ENCODE peak calls at places on chromosomes 5 and 9, in ten cellular contexts. One of them, this sample, is unnamed.

GRCh38 chr5:134436523-134437339 is 25.1 kb upstream of the CDKN2AIPNL start:
- DNase-seq in anterior cingulate cortex: peak; percentile 17
- DNase-seq in ACHN: peak; percentile 83
- DNase-seq in heart left ventricle: peak; percentile 79
- DNase-seq in left lobe of liver: peak; percentile 69
- DNase-seq in HAP-1: no peak
- DNase-seq in stimulated activated CD8-positive, alpha-beta memory T cell treated with anti-CD3 and anti-CD28 coated beads, Interleukin-12 subunit alpha, Interleukin-12 subunit beta, amount 100 ng/mL, for 1 hour: peak; percentile 10
- DNase-seq in hypothalamus: peak; percentile 13
- DNase-seq in HT-29: peak; percentile 94
- DNase-seq in type B pancreatic cell: no peak
- DNase-seq in this sample: peak; percentile 62

GRCh38 chr5:124718376-124718775 is 28.1 kb downstream of the ZNF608 start:
- DNase-seq in anterior cingulate cortex: no peak
- DNase-seq in ACHN: no peak
- DNase-seq in heart left ventricle: no peak
- DNase-seq in left lobe of liver: no peak
- DNase-seq in HAP-1: no peak
- DNase-seq in stimulated activated CD8-positive, alpha-beta memory T cell treated with anti-CD3 and anti-CD28 coated beads, Interleukin-12 subunit alpha, Interleukin-12 subunit beta, amount 100 ng/mL, for 1 hour: no peak
- DNase-seq in hypothalamus: no peak
- DNase-seq in HT-29: peak; percentile 81
- DNase-seq in type B pancreatic cell: no peak
- DNase-seq in this sample: no peak

GRCh38 chr5:148831590-148832565 is 5.5 kb downstream of the ADRB2 start:
- DNase-seq in anterior cingulate cortex: no peak
- DNase-seq in ACHN: no peak
- DNase-seq in heart left ventricle: no peak
- DNase-seq in left lobe of liver: no peak
- DNase-seq in HAP-1: no peak
- DNase-seq in stimulated activated CD8-positive, alpha-beta memory T cell treated with anti-CD3 and anti-CD28 coated beads, Interleukin-12 subunit alpha, Interleukin-12 subunit beta, amount 100 ng/mL, for 1 hour: no peak
- DNase-seq in hypothalamus: no peak
- DNase-seq in HT-29: no peak
- DNase-seq in type B pancreatic cell: no peak
- DNase-seq in this sample: no peak

GRCh38 chr5:177023247-177023703 is 779 bp downstream of the ZNF346 start:
- DNase-seq in anterior cingulate cortex: no peak
- DNase-seq in ACHN: no peak
- DNase-seq in heart left ventricle: no peak
- DNase-seq in left lobe of liver: no peak
- DNase-seq in HAP-1: no peak
- DNase-seq in stimulated activated CD8-positive, alpha-beta memory T cell treated with anti-CD3 and anti-CD28 coated beads, Interleukin-12 subunit alpha, Interleukin-12 subunit beta, amount 100 ng/mL, for 1 hour: no peak
- DNase-seq in hypothalamus: no peak
- DNase-seq in HT-29: peak; percentile 38
- DNase-seq in type B pancreatic cell: no peak
- DNase-seq in this sample: no peak

GRCh38 chr9:16553869-16554540 is 316.5 kb downstream of the BNC2 start:
- DNase-seq in anterior cingulate cortex: no peak
- DNase-seq in ACHN: no peak
- DNase-seq in heart left ventricle: no peak
- DNase-seq in left lobe of liver: no peak
- DNase-seq in HAP-1: no peak
- DNase-seq in stimulated activated CD8-positive, alpha-beta memory T cell treated with anti-CD3 and anti-CD28 coated beads, Interleukin-12 subunit alpha, Interleukin-12 subunit beta, amount 100 ng/mL, for 1 hour: no peak
- DNase-seq in hypothalamus: no peak
- DNase-seq in HT-29: no peak
- DNase-seq in type B pancreatic cell: no peak
- DNase-seq in this sample: no peak

GRCh38 chr9:98873535-98874432 is 66.3 kb downstream of the GALNT12 start:
- DNase-seq in anterior cingulate cortex: no peak
- DNase-seq in ACHN: peak; percentile 65
- DNase-seq in heart left ventricle: peak; percentile 74
- DNase-seq in left lobe of liver: peak; percentile 23
- DNase-seq in HAP-1: no peak
- DNase-seq in stimulated activated CD8-positive, alpha-beta memory T cell treated with anti-CD3 and anti-CD28 coated beads, Interleukin-12 subunit alpha, Interleukin-12 subunit beta, amount 100 ng/mL, for 1 hour: no peak
- DNase-seq in hypothalamus: no peak
- DNase-seq in HT-29: no peak
- DNase-seq in type B pancreatic cell: no peak
- DNase-seq in this sample: peak; percentile 70

GRCh38 chr5:61449756-61450155 is 117.7 kb downstream of the ZSWIM6 start:
- DNase-seq in anterior cingulate cortex: no peak
- DNase-seq in ACHN: peak; percentile 16
- DNase-seq in heart left ventricle: no peak
- DNase-seq in left lobe of liver: no peak
- DNase-seq in HAP-1: no peak
- DNase-seq in stimulated activated CD8-positive, alpha-beta memory T cell treated with anti-CD3 and anti-CD28 coated beads, Interleukin-12 subunit alpha, Interleukin-12 subunit beta, amount 100 ng/mL, for 1 hour: no peak
- DNase-seq in hypothalamus: no peak
- DNase-seq in HT-29: peak; percentile 43
- DNase-seq in type B pancreatic cell: no peak
- DNase-seq in this sample: no peak

GRCh38 chr9:109117856-109118801 is 1.6 kb downstream of the TMEM245 start:
- DNase-seq in anterior cingulate cortex: no peak
- DNase-seq in ACHN: peak; percentile 86
- DNase-seq in heart left ventricle: no peak
- DNase-seq in left lobe of liver: peak; percentile 63
- DNase-seq in HAP-1: peak; percentile 50
- DNase-seq in stimulated activated CD8-positive, alpha-beta memory T cell treated with anti-CD3 and anti-CD28 coated beads, Interleukin-12 subunit alpha, Interleukin-12 subunit beta, amount 100 ng/mL, for 1 hour: no peak
- DNase-seq in hypothalamus: no peak
- DNase-seq in HT-29: peak; percentile 54
- DNase-seq in type B pancreatic cell: no peak
- DNase-seq in this sample: no peak

GRCh38 chr5:134449167-134449566 is 37.5 kb upstream of the CDKN2AIPNL start:
- DNase-seq in anterior cingulate cortex: no peak
- DNase-seq in ACHN: no peak
- DNase-seq in heart left ventricle: no peak
- DNase-seq in left lobe of liver: no peak
- DNase-seq in HAP-1: no peak
- DNase-seq in stimulated activated CD8-positive, alpha-beta memory T cell treated with anti-CD3 and anti-CD28 coated beads, Interleukin-12 subunit alpha, Interleukin-12 subunit beta, amount 100 ng/mL, for 1 hour: no peak
- DNase-seq in hypothalamus: no peak
- DNase-seq in HT-29: no peak
- DNase-seq in type B pancreatic cell: no peak
- DNase-seq in this sample: no peak

GRCh38 chr5:77851229-77852067 is 75.3 kb upstream of the TBCA start:
- DNase-seq in anterior cingulate cortex: peak; percentile 43
- DNase-seq in ACHN: peak; percentile 6
- DNase-seq in heart left ventricle: no peak
- DNase-seq in left lobe of liver: no peak
- DNase-seq in HAP-1: no peak
- DNase-seq in stimulated activated CD8-positive, alpha-beta memory T cell treated with anti-CD3 and anti-CD28 coated beads, Interleukin-12 subunit alpha, Interleukin-12 subunit beta, amount 100 ng/mL, for 1 hour: no peak
- DNase-seq in hypothalamus: no peak
- DNase-seq in HT-29: no peak
- DNase-seq in type B pancreatic cell: no peak
- DNase-seq in this sample: no peak

GRCh38 chr9:34996905-34997279 is 7.3 kb downstream of the DNAJB5 start:
- DNase-seq in anterior cingulate cortex: no peak
- DNase-seq in ACHN: no peak
- DNase-seq in heart left ventricle: no peak
- DNase-seq in left lobe of liver: no peak
- DNase-seq in HAP-1: no peak
- DNase-seq in stimulated activated CD8-positive, alpha-beta memory T cell treated with anti-CD3 and anti-CD28 coated beads, Interleukin-12 subunit alpha, Interleukin-12 subunit beta, amount 100 ng/mL, for 1 hour: no peak
- DNase-seq in hypothalamus: no peak
- DNase-seq in HT-29: no peak
- DNase-seq in type B pancreatic cell: no peak
- DNase-seq in this sample: no peak

GRCh38 chr5:36651775-36652685 is 45.6 kb downstream of the SLC1A3 start:
- DNase-seq in anterior cingulate cortex: no peak
- DNase-seq in ACHN: no peak
- DNase-seq in heart left ventricle: no peak
- DNase-seq in left lobe of liver: no peak
- DNase-seq in HAP-1: no peak
- DNase-seq in stimulated activated CD8-positive, alpha-beta memory T cell treated with anti-CD3 and anti-CD28 coated beads, Interleukin-12 subunit alpha, Interleukin-12 subunit beta, amount 100 ng/mL, for 1 hour: no peak
- DNase-seq in hypothalamus: no peak
- DNase-seq in HT-29: no peak
- DNase-seq in type B pancreatic cell: no peak
- DNase-seq in this sample: no peak

GRCh38 chr5:35859101-35859661 is 2.5 kb downstream of the IL7R start:
- DNase-seq in anterior cingulate cortex: no peak
- DNase-seq in ACHN: no peak
- DNase-seq in heart left ventricle: no peak
- DNase-seq in left lobe of liver: no peak
- DNase-seq in HAP-1: peak; percentile 59
- DNase-seq in stimulated activated CD8-positive, alpha-beta memory T cell treated with anti-CD3 and anti-CD28 coated beads, Interleukin-12 subunit alpha, Interleukin-12 subunit beta, amount 100 ng/mL, for 1 hour: no peak
- DNase-seq in hypothalamus: no peak
- DNase-seq in HT-29: peak; percentile 16
- DNase-seq in type B pancreatic cell: no peak
- DNase-seq in this sample: no peak

GRCh38 chr9:136399176-136400037 is 563 bp downstream of the SNAPC4 start:
- DNase-seq in anterior cingulate cortex: no peak
- DNase-seq in ACHN: peak; percentile 13
- DNase-seq in heart left ventricle: no peak
- DNase-seq in left lobe of liver: no peak
- DNase-seq in HAP-1: no peak
- DNase-seq in stimulated activated CD8-positive, alpha-beta memory T cell treated with anti-CD3 and anti-CD28 coated beads, Interleukin-12 subunit alpha, Interleukin-12 subunit beta, amount 100 ng/mL, for 1 hour: no peak
- DNase-seq in hypothalamus: no peak
- DNase-seq in HT-29: peak; percentile 22
- DNase-seq in type B pancreatic cell: no peak
- DNase-seq in this sample: no peak

GRCh38 chr5:177343777-177344176 is 7.7 kb downstream of the LMAN2 start:
- DNase-seq in anterior cingulate cortex: no peak
- DNase-seq in ACHN: no peak
- DNase-seq in heart left ventricle: no peak
- DNase-seq in left lobe of liver: no peak
- DNase-seq in HAP-1: no peak
- DNase-seq in stimulated activated CD8-positive, alpha-beta memory T cell treated with anti-CD3 and anti-CD28 coated beads, Interleukin-12 subunit alpha, Interleukin-12 subunit beta, amount 100 ng/mL, for 1 hour: no peak
- DNase-seq in hypothalamus: no peak
- DNase-seq in HT-29: no peak
- DNase-seq in type B pancreatic cell: no peak
- DNase-seq in this sample: no peak

GRCh38 chr9:120583958-120584369 is 4.0 kb upstream of the CDK5RAP2 start:
- DNase-seq in anterior cingulate cortex: no peak
- DNase-seq in ACHN: no peak
- DNase-seq in heart left ventricle: no peak
- DNase-seq in left lobe of liver: no peak
- DNase-seq in HAP-1: no peak
- DNase-seq in stimulated activated CD8-positive, alpha-beta memory T cell treated with anti-CD3 and anti-CD28 coated beads, Interleukin-12 subunit alpha, Interleukin-12 subunit beta, amount 100 ng/mL, for 1 hour: no peak
- DNase-seq in hypothalamus: peak; percentile 69
- DNase-seq in HT-29: peak; percentile 31
- DNase-seq in type B pancreatic cell: no peak
- DNase-seq in this sample: no peak

GRCh38 chr5:89037090-89037489 is 154.1 kb upstream of the MEF2C start:
- DNase-seq in anterior cingulate cortex: no peak
- DNase-seq in ACHN: no peak
- DNase-seq in heart left ventricle: no peak
- DNase-seq in left lobe of liver: no peak
- DNase-seq in HAP-1: no peak
- DNase-seq in stimulated activated CD8-positive, alpha-beta memory T cell treated with anti-CD3 and anti-CD28 coated beads, Interleukin-12 subunit alpha, Interleukin-12 subunit beta, amount 100 ng/mL, for 1 hour: no peak
- DNase-seq in hypothalamus: no peak
- DNase-seq in HT-29: no peak
- DNase-seq in type B pancreatic cell: no peak
- DNase-seq in this sample: no peak

GRCh38 chr5:14364096-14364495 is 217.5 kb upstream of the OTULINL start:
- DNase-seq in anterior cingulate cortex: no peak
- DNase-seq in ACHN: no peak
- DNase-seq in heart left ventricle: no peak
- DNase-seq in left lobe of liver: no peak
- DNase-seq in HAP-1: no peak
- DNase-seq in stimulated activated CD8-positive, alpha-beta memory T cell treated with anti-CD3 and anti-CD28 coated beads, Interleukin-12 subunit alpha, Interleukin-12 subunit beta, amount 100 ng/mL, for 1 hour: no peak
- DNase-seq in hypothalamus: no peak
- DNase-seq in HT-29: peak; percentile 31
- DNase-seq in type B pancreatic cell: no peak
- DNase-seq in this sample: no peak

GRCh38 chr9:18566125-18566524 is 92.2 kb downstream of the ADAMTSL1 start:
- DNase-seq in anterior cingulate cortex: no peak
- DNase-seq in ACHN: no peak
- DNase-seq in heart left ventricle: no peak
- DNase-seq in left lobe of liver: no peak
- DNase-seq in HAP-1: no peak
- DNase-seq in stimulated activated CD8-positive, alpha-beta memory T cell treated with anti-CD3 and anti-CD28 coated beads, Interleukin-12 subunit alpha, Interleukin-12 subunit beta, amount 100 ng/mL, for 1 hour: no peak
- DNase-seq in hypothalamus: no peak
- DNase-seq in HT-29: no peak
- DNase-seq in type B pancreatic cell: no peak
- DNase-seq in this sample: no peak

GRCh38 chr5:136132087-136132486 is 558 bp upstream of the SMAD5 start:
- DNase-seq in anterior cingulate cortex: peak; percentile 17
- DNase-seq in ACHN: peak; percentile 9
- DNase-seq in heart left ventricle: no peak
- DNase-seq in left lobe of liver: peak; percentile 47
- DNase-seq in HAP-1: no peak
- DNase-seq in stimulated activated CD8-positive, alpha-beta memory T cell treated with anti-CD3 and anti-CD28 coated beads, Interleukin-12 subunit alpha, Interleukin-12 subunit beta, amount 100 ng/mL, for 1 hour: no peak
- DNase-seq in hypothalamus: no peak
- DNase-seq in HT-29: no peak
- DNase-seq in type B pancreatic cell: no peak
- DNase-seq in this sample: no peak

GRCh38 chr9:38160613-38161215 is 91.7 kb upstream of the SHB start:
- DNase-seq in anterior cingulate cortex: no peak
- DNase-seq in ACHN: peak; percentile 51
- DNase-seq in heart left ventricle: no peak
- DNase-seq in left lobe of liver: peak; percentile 67
- DNase-seq in HAP-1: peak; percentile 56
- DNase-seq in stimulated activated CD8-positive, alpha-beta memory T cell treated with anti-CD3 and anti-CD28 coated beads, Interleukin-12 subunit alpha, Interleukin-12 subunit beta, amount 100 ng/mL, for 1 hour: peak; percentile 34
- DNase-seq in hypothalamus: no peak
- DNase-seq in HT-29: peak; percentile 59
- DNase-seq in type B pancreatic cell: no peak
- DNase-seq in this sample: peak; percentile 36

GRCh38 chr9:119273325-119273904 is 95.8 kb downstream of the BRINP1 start:
- DNase-seq in anterior cingulate cortex: no peak
- DNase-seq in ACHN: no peak
- DNase-seq in heart left ventricle: no peak
- DNase-seq in left lobe of liver: no peak
- DNase-seq in HAP-1: no peak
- DNase-seq in stimulated activated CD8-positive, alpha-beta memory T cell treated with anti-CD3 and anti-CD28 coated beads, Interleukin-12 subunit alpha, Interleukin-12 subunit beta, amount 100 ng/mL, for 1 hour: no peak
- DNase-seq in hypothalamus: no peak
- DNase-seq in HT-29: no peak
- DNase-seq in type B pancreatic cell: no peak
- DNase-seq in this sample: no peak

GRCh38 chr5:174433098-174433497 is 291.3 kb upstream of the MSX2 start:
- DNase-seq in anterior cingulate cortex: no peak
- DNase-seq in ACHN: no peak
- DNase-seq in heart left ventricle: no peak
- DNase-seq in left lobe of liver: no peak
- DNase-seq in HAP-1: no peak
- DNase-seq in stimulated activated CD8-positive, alpha-beta memory T cell treated with anti-CD3 and anti-CD28 coated beads, Interleukin-12 subunit alpha, Interleukin-12 subunit beta, amount 100 ng/mL, for 1 hour: no peak
- DNase-seq in hypothalamus: no peak
- DNase-seq in HT-29: no peak
- DNase-seq in type B pancreatic cell: no peak
- DNase-seq in this sample: no peak